ENCODE peak calls at places on chromosomes 3 and 15, in seven cellular contexts. One of them, this sample, is unnamed.
A peak's percentile ranks its signal among the peaks of the same experiment; 100 is the strongest.

GRCh38 chr15:59353994-59354951 is 18.4 kb downstream of the MYO1E start:
- DNase-seq in GM23338: peak; percentile 94
- DNase-seq in IMR-90: no peak
- DNase-seq in psoas muscle: no peak
- DNase-seq in A549: no peak
- DNase-seq in pancreas: no peak
- DNase-seq in upper lobe of right lung: no peak
- DNase-seq in this sample: no peak

GRCh38 chr15:37098468-37099320 is 1.7 kb downstream of the MEIS2 start:
- DNase-seq in GM23338: peak; percentile 61
- DNase-seq in IMR-90: peak; percentile 35
- DNase-seq in psoas muscle: peak; percentile 62
- DNase-seq in A549: peak; percentile 14
- DNase-seq in pancreas: peak; percentile 30
- DNase-seq in upper lobe of right lung: no peak
- DNase-seq in this sample: peak; percentile 53

GRCh38 chr3:13853978-13854296 is 25.9 kb downstream of the WNT7A start:
- DNase-seq in GM23338: no peak
- DNase-seq in IMR-90: no peak
- DNase-seq in psoas muscle: no peak
- DNase-seq in A549: no peak
- DNase-seq in pancreas: no peak
- DNase-seq in upper lobe of right lung: no peak
- DNase-seq in this sample: no peak

GRCh38 chr3:2578560-2578959 is 479.9 kb downstream of the CNTN4 start:
- DNase-seq in GM23338: no peak
- DNase-seq in IMR-90: no peak
- DNase-seq in psoas muscle: no peak
- DNase-seq in A549: no peak
- DNase-seq in pancreas: no peak
- DNase-seq in upper lobe of right lung: no peak
- DNase-seq in this sample: no peak

GRCh38 chr3:14480207-14481017 is 59.7 kb downstream of the GRIP2 start:
- DNase-seq in GM23338: no peak
- DNase-seq in IMR-90: peak; percentile 94
- DNase-seq in psoas muscle: peak; percentile 19
- DNase-seq in A549: no peak
- DNase-seq in pancreas: no peak
- DNase-seq in upper lobe of right lung: no peak
- DNase-seq in this sample: peak; percentile 52

GRCh38 chr3:61996351-61996750 is 377.0 kb downstream of the FEZF2 start:
- DNase-seq in GM23338: no peak
- DNase-seq in IMR-90: no peak
- DNase-seq in psoas muscle: no peak
- DNase-seq in A549: no peak
- DNase-seq in pancreas: no peak
- DNase-seq in upper lobe of right lung: no peak
- DNase-seq in this sample: no peak

GRCh38 chr3:105304487-105304886 is 62.2 kb upstream of the ALCAM start:
- DNase-seq in GM23338: no peak
- DNase-seq in IMR-90: peak; percentile 72
- DNase-seq in psoas muscle: no peak
- DNase-seq in A549: no peak
- DNase-seq in pancreas: no peak
- DNase-seq in upper lobe of right lung: no peak
- DNase-seq in this sample: no peak

GRCh38 chr15:72809329-72809728 is 25.8 kb upstream of the ADPGK start:
- DNase-seq in GM23338: no peak
- DNase-seq in IMR-90: no peak
- DNase-seq in psoas muscle: no peak
- DNase-seq in A549: no peak
- DNase-seq in pancreas: no peak
- DNase-seq in upper lobe of right lung: no peak
- DNase-seq in this sample: no peak

GRCh38 chr3:154799801-154800200 is 280.3 kb upstream of the MME start:
- DNase-seq in GM23338: no peak
- DNase-seq in IMR-90: peak; percentile 43
- DNase-seq in psoas muscle: no peak
- DNase-seq in A549: no peak
- DNase-seq in pancreas: no peak
- DNase-seq in upper lobe of right lung: no peak
- DNase-seq in this sample: no peak

GRCh38 chr3:13194285-13195209 is 121.3 kb upstream of the IQSEC1 start:
- DNase-seq in GM23338: no peak
- DNase-seq in IMR-90: no peak
- DNase-seq in psoas muscle: no peak
- DNase-seq in A549: no peak
- DNase-seq in pancreas: no peak
- DNase-seq in upper lobe of right lung: no peak
- DNase-seq in this sample: no peak

GRCh38 chr3:157388051-157388450 is 48.6 kb upstream of the PTX3 start:
- DNase-seq in GM23338: no peak
- DNase-seq in IMR-90: peak; percentile 35
- DNase-seq in psoas muscle: no peak
- DNase-seq in A549: no peak
- DNase-seq in pancreas: no peak
- DNase-seq in upper lobe of right lung: no peak
- DNase-seq in this sample: no peak

GRCh38 chr3:61639991-61640390 is 78.6 kb downstream of the PTPRG start:
- DNase-seq in GM23338: no peak
- DNase-seq in IMR-90: no peak
- DNase-seq in psoas muscle: no peak
- DNase-seq in A549: no peak
- DNase-seq in pancreas: no peak
- DNase-seq in upper lobe of right lung: no peak
- DNase-seq in this sample: no peak

GRCh38 chr3:190306513-190307163 is 15.6 kb downstream of the CLDN1 start:
- DNase-seq in GM23338: no peak
- DNase-seq in IMR-90: peak; percentile 47
- DNase-seq in psoas muscle: no peak
- DNase-seq in A549: peak; percentile 52
- DNase-seq in pancreas: peak; percentile 42
- DNase-seq in upper lobe of right lung: no peak
- DNase-seq in this sample: no peak

GRCh38 chr3:114499986-114500385 is 206.2 kb downstream of the TIGIT start:
- DNase-seq in GM23338: no peak
- DNase-seq in IMR-90: no peak
- DNase-seq in psoas muscle: no peak
- DNase-seq in A549: no peak
- DNase-seq in pancreas: no peak
- DNase-seq in upper lobe of right lung: no peak
- DNase-seq in this sample: no peak

GRCh38 chr3:169758353-169758994 is 6.4 kb downstream of the TERC start:
- DNase-seq in GM23338: no peak
- DNase-seq in IMR-90: no peak
- DNase-seq in psoas muscle: no peak
- DNase-seq in A549: no peak
- DNase-seq in pancreas: no peak
- DNase-seq in upper lobe of right lung: no peak
- DNase-seq in this sample: no peak

GRCh38 chr3:42934111-42934510 is 28.2 kb downstream of the ZNF662 start:
- DNase-seq in GM23338: no peak
- DNase-seq in IMR-90: no peak
- DNase-seq in psoas muscle: no peak
- DNase-seq in A549: no peak
- DNase-seq in pancreas: no peak
- DNase-seq in upper lobe of right lung: no peak
- DNase-seq in this sample: no peak

GRCh38 chr3:37995652-37996641 is 5.4 kb downstream of the VILL start:
- DNase-seq in GM23338: no peak
- DNase-seq in IMR-90: no peak
- DNase-seq in psoas muscle: no peak
- DNase-seq in A549: no peak
- DNase-seq in pancreas: peak; percentile 1
- DNase-seq in upper lobe of right lung: peak; percentile 33
- DNase-seq in this sample: peak; percentile 13

GRCh38 chr15:66729339-66729951 is 27.4 kb downstream of the SMAD6 start:
- DNase-seq in GM23338: peak; percentile 40
- DNase-seq in IMR-90: no peak
- DNase-seq in psoas muscle: no peak
- DNase-seq in A549: no peak
- DNase-seq in pancreas: no peak
- DNase-seq in upper lobe of right lung: no peak
- DNase-seq in this sample: no peak
- H3K27ac ChIP-seq in GM23338: peak overlapping the region; percentile 66
- H3K27ac ChIP-seq in IMR-90: peak overlapping the region; percentile 88
- H3K27ac ChIP-seq in psoas muscle: no peak overlapping the region
- H3K27ac ChIP-seq in A549: peak overlapping the region; percentile 58
- H3K27ac ChIP-seq in pancreas: no peak overlapping the region
- H3K27ac ChIP-seq in upper lobe of right lung: peak overlapping the region; percentile 67
- H3K27ac ChIP-seq in this sample: no peak overlapping the region

GRCh38 chr15:84813435-84813834 is 3.7 kb upstream of the ALPK3 start:
- DNase-seq in GM23338: no peak
- DNase-seq in IMR-90: no peak
- DNase-seq in psoas muscle: no peak
- DNase-seq in A549: no peak
- DNase-seq in pancreas: no peak
- DNase-seq in upper lobe of right lung: no peak
- DNase-seq in this sample: no peak
- TF ChIP-seq CTCF in GM23338: no peak
- TF ChIP-seq CTCF in IMR-90: no peak
- TF ChIP-seq CTCF in psoas muscle: no peak
- TF ChIP-seq CTCF in A549: no peak
- TF ChIP-seq CTCF in pancreas: no peak
- TF ChIP-seq CTCF in upper lobe of right lung: no peak
- TF ChIP-seq CTCF in this sample: no peak

DNA sequence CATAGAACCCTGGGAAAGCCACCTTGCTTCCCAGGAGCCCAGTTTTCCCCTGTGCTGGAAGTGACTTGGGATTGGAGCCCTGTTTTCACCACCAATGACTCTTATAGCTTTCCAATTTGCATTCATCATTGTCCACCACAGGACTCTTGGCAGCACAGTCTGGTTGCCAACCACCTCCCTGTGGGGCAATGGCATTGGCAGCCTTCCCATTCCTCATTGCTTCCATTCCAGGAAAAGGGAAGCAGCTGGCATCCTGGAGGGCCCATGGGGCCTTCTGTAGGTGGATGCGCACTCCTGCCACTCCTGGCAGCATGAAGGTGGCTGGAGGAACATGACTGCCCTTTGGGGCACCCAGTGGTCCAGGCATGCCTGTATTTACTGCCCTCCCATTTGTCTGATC is 57.7 kb downstream of the FEM1B start:
- DNase-seq in GM23338: no peak
- DNase-seq in IMR-90: no peak
- DNase-seq in psoas muscle: no peak
- DNase-seq in A549: peak; percentile 22
- DNase-seq in pancreas: peak; percentile 67
- DNase-seq in upper lobe of right lung: no peak
- DNase-seq in this sample: peak; percentile 83
- H3K27ac ChIP-seq in GM23338: no peak overlapping the region
- H3K27ac ChIP-seq in IMR-90: no peak overlapping the region
- H3K27ac ChIP-seq in psoas muscle: peak overlapping the region; percentile 17
- H3K27ac ChIP-seq in A549: peak overlapping the region; percentile 66
- H3K27ac ChIP-seq in pancreas: peak overlapping the region; percentile 55
- H3K27ac ChIP-seq in upper lobe of right lung: peak overlapping the region; percentile 2
- H3K27ac ChIP-seq in this sample: peak overlapping the region; percentile 65

GRCh38 chr15:62544446-62544845 is 379.4 kb upstream of the C2CD4B start:
- DNase-seq in GM23338: no peak
- DNase-seq in IMR-90: no peak
- DNase-seq in psoas muscle: no peak
- DNase-seq in A549: no peak
- DNase-seq in pancreas: no peak
- DNase-seq in upper lobe of right lung: no peak
- DNase-seq in this sample: no peak

GRCh38 chr15:62547584-62547983 is 382.5 kb upstream of the C2CD4B start:
- DNase-seq in GM23338: no peak
- DNase-seq in IMR-90: no peak
- DNase-seq in psoas muscle: peak; percentile 64
- DNase-seq in A549: no peak
- DNase-seq in pancreas: no peak
- DNase-seq in upper lobe of right lung: no peak
- DNase-seq in this sample: no peak

GRCh38 chr15:62549345-62549970 is 384.4 kb upstream of the C2CD4B start:
- DNase-seq in GM23338: peak; percentile 64
- DNase-seq in IMR-90: peak; percentile 33
- DNase-seq in psoas muscle: no peak
- DNase-seq in A549: peak; percentile 76
- DNase-seq in pancreas: no peak
- DNase-seq in upper lobe of right lung: no peak
- DNase-seq in this sample: no peak

GRCh38 chr15:62541250-62541649 is 376.2 kb upstream of the C2CD4B start:
- DNase-seq in GM23338: no peak
- DNase-seq in IMR-90: no peak
- DNase-seq in psoas muscle: no peak
- DNase-seq in A549: no peak
- DNase-seq in pancreas: no peak
- DNase-seq in upper lobe of right lung: no peak
- DNase-seq in this sample: no peak

GRCh38 chr15:62545392-62546227 is 380.5 kb upstream of the C2CD4B start:
- DNase-seq in GM23338: no peak
- DNase-seq in IMR-90: peak; percentile 42
- DNase-seq in psoas muscle: peak; percentile 74
- DNase-seq in A549: no peak
- DNase-seq in pancreas: peak; percentile 21
- DNase-seq in upper lobe of right lung: no peak
- DNase-seq in this sample: no peak
- TF ChIP-seq CTCF in GM23338: no peak
- TF ChIP-seq CTCF in IMR-90: no peak
- TF ChIP-seq CTCF in psoas muscle: no peak
- TF ChIP-seq CTCF in A549: no peak
- TF ChIP-seq CTCF in pancreas: no peak
- TF ChIP-seq CTCF in upper lobe of right lung: no peak
- TF ChIP-seq CTCF in this sample: no peak

This sample was measured in adrenal gland.